ENCODE peak calls at places on chromosomes 4 and X, in nine cellular contexts. One of them, this sample, is unnamed.

GRCh38 chrX:102651968-102652744 is 873 bp downstream of the GPRASP1 start:
- DNase-seq in WTC11: peak; percentile 35
- DNase-seq in WERI-Rb-1: peak; percentile 38
- DNase-seq in GM23248: peak; percentile 52
- DNase-seq in neuronal stem cell: no peak
- DNase-seq in psoas muscle: peak; percentile 51
- DNase-seq in astrocyte of the spinal cord: peak; percentile 28
- DNase-seq in AG20443: peak; percentile 26
- DNase-seq in lower leg skin: no peak
- DNase-seq in this sample: peak; percentile 43

GRCh38 chrX:134761788-134762187 is 103.5 kb upstream of the PLAC1 start:
- DNase-seq in neuronal stem cell: no peak
- DNase-seq in GM23248: peak; percentile 36
- DNase-seq in psoas muscle: no peak
- DNase-seq in WTC11: no peak
- DNase-seq in WERI-Rb-1: no peak
- DNase-seq in lower leg skin: no peak
- DNase-seq in astrocyte of the spinal cord: no peak
- DNase-seq in AG20443: peak; percentile 19
- DNase-seq in this sample: peak; percentile 35

GRCh38 chr4:7045961-7046921 is 3.1 kb downstream of the TADA2B start:
- DNase-seq in astrocyte of the spinal cord: no peak
- DNase-seq in GM23248: peak; percentile 80
- DNase-seq in WERI-Rb-1: no peak
- DNase-seq in neuronal stem cell: no peak
- DNase-seq in psoas muscle: no peak
- DNase-seq in WTC11: no peak
- DNase-seq in lower leg skin: no peak
- DNase-seq in AG20443: peak; percentile 42
- DNase-seq in this sample: no peak

GRCh38 chr4:129641179-129641578 is 545.2 kb downstream of the C4orf33 start:
- DNase-seq in astrocyte of the spinal cord: peak; percentile 73
- DNase-seq in WERI-Rb-1: peak; percentile 69
- DNase-seq in AG20443: peak; percentile 26
- DNase-seq in GM23248: peak; percentile 51
- DNase-seq in psoas muscle: no peak
- DNase-seq in lower leg skin: no peak
- DNase-seq in WTC11: peak; percentile 72
- DNase-seq in neuronal stem cell: peak; percentile 3
- DNase-seq in this sample: peak; percentile 50

GRCh38 chrX:72201836-72202536 is 20.4 kb downstream of the PIN4 start:
- DNase-seq in GM23248: peak; percentile 84
- DNase-seq in astrocyte of the spinal cord: peak; percentile 83
- DNase-seq in neuronal stem cell: no peak
- DNase-seq in psoas muscle: no peak
- DNase-seq in WTC11: no peak
- DNase-seq in AG20443: peak; percentile 27
- DNase-seq in WERI-Rb-1: no peak
- DNase-seq in lower leg skin: no peak
- DNase-seq in this sample: no peak

GRCh38 chr4:118682928-118683327 is 2.3 kb upstream of the METTL14 start:
- DNase-seq in astrocyte of the spinal cord: peak; percentile 14
- DNase-seq in AG20443: peak; percentile 47
- DNase-seq in lower leg skin: no peak
- DNase-seq in neuronal stem cell: no peak
- DNase-seq in psoas muscle: no peak
- DNase-seq in WTC11: no peak
- DNase-seq in GM23248: peak; percentile 71
- DNase-seq in WERI-Rb-1: no peak
- DNase-seq in this sample: no peak

GRCh38 chr4:104879367-104879766 is 267.3 kb upstream of the TET2 start:
- DNase-seq in lower leg skin: no peak
- DNase-seq in neuronal stem cell: no peak
- DNase-seq in astrocyte of the spinal cord: peak; percentile 30
- DNase-seq in WTC11: no peak
- DNase-seq in AG20443: no peak
- DNase-seq in WERI-Rb-1: no peak
- DNase-seq in psoas muscle: no peak
- DNase-seq in GM23248: peak; percentile 7
- DNase-seq in this sample: no peak

GRCh38 chr4:78205601-78206000 is 148.5 kb downstream of the FRAS1 start:
- DNase-seq in neuronal stem cell: no peak
- DNase-seq in GM23248: no peak
- DNase-seq in AG20443: no peak
- DNase-seq in WTC11: peak; percentile 15
- DNase-seq in psoas muscle: no peak
- DNase-seq in lower leg skin: no peak
- DNase-seq in astrocyte of the spinal cord: no peak
- DNase-seq in WERI-Rb-1: no peak
- DNase-seq in this sample: no peak

GRCh38 chr4:81919238-81919637 is 447.5 kb upstream of the RASGEF1B start:
- DNase-seq in WERI-Rb-1: peak; percentile 46
- DNase-seq in neuronal stem cell: no peak
- DNase-seq in GM23248: peak; percentile 33
- DNase-seq in astrocyte of the spinal cord: no peak
- DNase-seq in WTC11: peak; percentile 16
- DNase-seq in psoas muscle: no peak
- DNase-seq in AG20443: peak; percentile 22
- DNase-seq in lower leg skin: no peak
- DNase-seq in this sample: no peak

GRCh38 chrX:41144873-41145272 is 59.6 kb downstream of the USP9X start:
- DNase-seq in neuronal stem cell: no peak
- DNase-seq in psoas muscle: no peak
- DNase-seq in AG20443: no peak
- DNase-seq in lower leg skin: no peak
- DNase-seq in WTC11: no peak
- DNase-seq in WERI-Rb-1: no peak
- DNase-seq in astrocyte of the spinal cord: no peak
- DNase-seq in GM23248: no peak
- DNase-seq in this sample: no peak

GRCh38 chrX:119427024-119427794 is 28.1 kb downstream of the SLC25A43 start:
- DNase-seq in lower leg skin: no peak
- DNase-seq in WERI-Rb-1: no peak
- DNase-seq in neuronal stem cell: no peak
- DNase-seq in GM23248: peak; percentile 26
- DNase-seq in WTC11: no peak
- DNase-seq in psoas muscle: no peak
- DNase-seq in AG20443: no peak
- DNase-seq in astrocyte of the spinal cord: peak; percentile 46
- DNase-seq in this sample: peak; percentile 42

GRCh38 chr4:174318829-174319764 is 35.4 kb downstream of the CEP44 start:
- DNase-seq in psoas muscle: no peak
- DNase-seq in neuronal stem cell: peak; percentile 11
- DNase-seq in lower leg skin: no peak
- DNase-seq in WTC11: no peak
- DNase-seq in astrocyte of the spinal cord: peak; percentile 60
- DNase-seq in AG20443: peak; percentile 27
- DNase-seq in GM23248: peak; percentile 50
- DNase-seq in WERI-Rb-1: no peak
- DNase-seq in this sample: no peak

GRCh38 chrX:17635231-17635630 is 102.1 kb upstream of the SCML1 start:
- DNase-seq in AG20443: no peak
- DNase-seq in WTC11: peak; percentile 77
- DNase-seq in WERI-Rb-1: peak; percentile 91
- DNase-seq in astrocyte of the spinal cord: peak; percentile 60
- DNase-seq in psoas muscle: no peak
- DNase-seq in GM23248: no peak
- DNase-seq in lower leg skin: no peak
- DNase-seq in neuronal stem cell: peak; percentile 81
- DNase-seq in this sample: no peak

GRCh38 chr4:122625156-122625555 is 4.3 kb upstream of the IL21 start:
- DNase-seq in GM23248: peak; percentile 73
- DNase-seq in astrocyte of the spinal cord: no peak
- DNase-seq in psoas muscle: no peak
- DNase-seq in WTC11: no peak
- DNase-seq in lower leg skin: no peak
- DNase-seq in AG20443: peak; percentile 55
- DNase-seq in WERI-Rb-1: no peak
- DNase-seq in neuronal stem cell: no peak
- DNase-seq in this sample: no peak

GRCh38 chrX:16465081-16465876 is 184.7 kb upstream of the S100G start:
- DNase-seq in WERI-Rb-1: no peak
- DNase-seq in psoas muscle: no peak
- DNase-seq in neuronal stem cell: no peak
- DNase-seq in WTC11: no peak
- DNase-seq in astrocyte of the spinal cord: peak; percentile 39
- DNase-seq in AG20443: no peak
- DNase-seq in lower leg skin: no peak
- DNase-seq in GM23248: peak; percentile 67
- DNase-seq in this sample: no peak

GRCh38 chr4:8671712-8672290 is 79.2 kb downstream of the CPZ start:
- DNase-seq in WTC11: no peak
- DNase-seq in GM23248: no peak
- DNase-seq in astrocyte of the spinal cord: no peak
- DNase-seq in AG20443: no peak
- DNase-seq in psoas muscle: no peak
- DNase-seq in lower leg skin: no peak
- DNase-seq in neuronal stem cell: no peak
- DNase-seq in WERI-Rb-1: no peak
- DNase-seq in this sample: no peak

GRCh38 chr4:26275261-26275660 is 45.6 kb upstream of the RBPJ start:
- DNase-seq in GM23248: no peak
- DNase-seq in lower leg skin: no peak
- DNase-seq in WERI-Rb-1: no peak
- DNase-seq in neuronal stem cell: no peak
- DNase-seq in astrocyte of the spinal cord: no peak
- DNase-seq in AG20443: no peak
- DNase-seq in psoas muscle: no peak
- DNase-seq in WTC11: no peak
- DNase-seq in this sample: no peak